ENCODE peak calls at places on chromosomes 7 and 10, in six cellular contexts. U is astrocyte of the cerebellum; S is activated naive CD4-positive, alpha-beta T cell treated with Interleukin-2 at 50 U/mL for 16 hours; Q is stomach; T is CD8-positive, alpha-beta memory T cell; A is endothelial cell. I is an unnamed sample.

GRCh38 chr7:91557789-91558396 is 293.7 kb downstream of the FZD1 start:
- DNase-seq in Q (no peak), S (no peak), U (peak; percentile 94), T (no peak), A (no peak), I (no peak)

GRCh38 chr7:13333351-13333750 is 645.9 kb downstream of the ARL4A start:
- DNase-seq in Q (no peak), A (no peak), U (no peak), T (no peak), S (no peak), I (no peak)

GRCh38 chr10:72729528-72729927 is 37.6 kb downstream of the MCU start:
- DNase-seq in U (no peak), T (no peak), A (no peak), Q (no peak), S (peak; percentile 8), I (no peak)

GRCh38 chr10:120982507-120982906 is 131.3 kb downstream of the WDR11 start:
- DNase-seq in A (no peak), Q (no peak), U (no peak), S (no peak), T (no peak), I (no peak)

GRCh38 chr7:151632750-151633515 is 113.2 kb upstream of the RHEB start:
- DNase-seq in A (peak; percentile 35), U (no peak), S (peak; percentile 65), T (peak; percentile 66), Q (peak; percentile 61), I (no peak)

GRCh38 chr7:64307254-64308018 is 6.3 kb upstream of the ZNF736 start:
- DNase-seq in A (peak; percentile 55), U (peak; percentile 35), S (peak; percentile 96), Q (peak; percentile 92), T (peak; percentile 93), I (peak; percentile 97)

GRCh38 chr10:49418328-49418727 is 22.4 kb upstream of the DRGX start:
- DNase-seq in A (no peak), S (no peak), Q (no peak), U (no peak), T (no peak), I (no peak)

GRCh38 chr7:138030679-138031351 is 28.9 kb upstream of the CREB3L2 start:
- DNase-seq in A (no peak), S (no peak), Q (no peak), T (no peak), U (no peak), I (no peak)

GRCh38 chr7:52897708-52898107 is 137.7 kb upstream of the POM121L12 start:
- DNase-seq in U (peak; percentile 26), A (no peak), S (no peak), T (no peak), Q (no peak), I (no peak)

GRCh38 chr10:89861584-89862287 is 160.3 kb downstream of the KIF20B start:
- DNase-seq in U (no peak), Q (no peak), A (no peak), T (no peak), S (peak; percentile 29), I (no peak)

GRCh38 chr10:1180071-1180730 is 124.0 kb downstream of the WDR37 start:
- DNase-seq in Q (no peak), U (no peak), T (no peak), S (no peak), A (no peak), I (no peak)

GRCh38 chr10:93657757-93658156 is 44.6 kb downstream of the FRA10AC1 start:
- DNase-seq in U (no peak), Q (no peak), A (no peak), T (no peak), S (no peak), I (no peak)

GRCh38 chr7:51303142-51303525 is 13.5 kb downstream of the COBL start:
- DNase-seq in S (no peak), U (no peak), A (no peak), Q (no peak), T (no peak), I (peak; percentile 77)

GRCh38 chr10:118412132-118412531 is 70.0 kb upstream of the FAM204A start:
- DNase-seq in A (no peak), Q (no peak), T (no peak), S (no peak), U (no peak), I (no peak)

GRCh38 chr7:127251458-127252379 is 1.0 kb downstream of the GRM8 start:
- DNase-seq in Q (no peak), S (peak; percentile 24), T (no peak), A (peak; percentile 19), U (no peak), I (no peak)

GRCh38 chr10:125231116-125231812 is 70.9 kb upstream of the CTBP2 start:
- DNase-seq in U (peak; percentile 85), A (no peak), S (no peak), T (no peak), Q (no peak), I (no peak)

GRCh38 chr10:88437411-88437810 is 145.7 kb downstream of the RNLS start:
- DNase-seq in Q (no peak), T (no peak), U (no peak), A (no peak), S (no peak), I (no peak)

GRCh38 chr7:1160665-1161010 is 642 bp upstream of the ZFAND2A start:
- DNase-seq in A (peak; percentile 26), S (no peak), U (no peak), T (no peak), Q (no peak), I (no peak)

GRCh38 chr10:12130237-12130872 is 878 bp downstream of the SEC61A2 start:
- DNase-seq in S (peak; percentile 33), U (peak; percentile 53), Q (no peak), T (peak; percentile 27), A (peak; percentile 36), I (no peak)

I was measured in esophagus muscularis mucosa.